ENCODE peak calls at places on chromosomes 4 and X, in four cellular contexts. One of them, this sample, is unnamed.

GRCh38 chr4:151204925-151205524 is 71.9 kb upstream of the PRSS48 start:
- DNase-seq in hepatocyte: peak
- DNase-seq in upper lobe of left lung: no peak
- DNase-seq in lower leg skin: no peak
- DNase-seq in this sample: no peak

GRCh38 chr4:45280121-45280520 is 553.8 kb upstream of the GNPDA2 start:
- DNase-seq in upper lobe of left lung: no peak
- DNase-seq in lower leg skin: no peak
- DNase-seq in hepatocyte: no peak
- DNase-seq in this sample: no peak

GRCh38 chrX:68719904-68720614 is 72.6 kb downstream of the STARD8 start:
- DNase-seq in upper lobe of left lung: peak
- DNase-seq in lower leg skin: no peak
- DNase-seq in hepatocyte: no peak
- DNase-seq in this sample: no peak

GRCh38 chr4:98518555-98519267 is 139.7 kb downstream of the TSPAN5 start:
- DNase-seq in upper lobe of left lung: no peak
- DNase-seq in hepatocyte: no peak
- DNase-seq in lower leg skin: no peak
- DNase-seq in this sample: peak

GRCh38 chr4:113300384-113301011 is 251.0 kb downstream of the ANK2 start:
- DNase-seq in lower leg skin: no peak
- DNase-seq in upper lobe of left lung: no peak
- DNase-seq in hepatocyte: peak
- DNase-seq in this sample: no peak

GRCh38 chr4:17480530-17480929 is 31.4 kb downstream of the QDPR start:
- DNase-seq in upper lobe of left lung: no peak
- DNase-seq in lower leg skin: no peak
- DNase-seq in hepatocyte: no peak
- DNase-seq in this sample: no peak

GRCh38 chr4:181108237-181108636 is 1135.0 kb upstream of the TENM3 start:
- DNase-seq in hepatocyte: no peak
- DNase-seq in upper lobe of left lung: no peak
- DNase-seq in lower leg skin: no peak
- DNase-seq in this sample: no peak

GRCh38 chr4:73499996-73500765 is 18.6 kb downstream of the AFM start:
- DNase-seq in hepatocyte: peak
- DNase-seq in lower leg skin: no peak
- DNase-seq in upper lobe of left lung: no peak
- DNase-seq in this sample: no peak

GRCh38 chr4:163548481-163549243 is 54.2 kb downstream of the TMA16 start:
- DNase-seq in lower leg skin: no peak
- DNase-seq in upper lobe of left lung: no peak
- DNase-seq in hepatocyte: peak
- DNase-seq in this sample: no peak

GRCh38 chrX:155086202-155086840 is 15.0 kb downstream of the BRCC3 start:
- DNase-seq in upper lobe of left lung: no peak
- DNase-seq in lower leg skin: no peak
- DNase-seq in hepatocyte: peak
- DNase-seq in this sample: no peak

GRCh38 chr4:10083331-10083769 is 33.2 kb downstream of the WDR1 start:
- DNase-seq in lower leg skin: no peak
- DNase-seq in hepatocyte: no peak
- DNase-seq in upper lobe of left lung: peak
- DNase-seq in this sample: peak

GRCh38 chrX:69109706-69110635 is 55.3 kb downstream of the PJA1 start:
- DNase-seq in hepatocyte: peak
- DNase-seq in upper lobe of left lung: no peak
- DNase-seq in lower leg skin: peak
- DNase-seq in this sample: no peak

GRCh38 chr4:35934370-35934981 is 309.8 kb downstream of the ARAP2 start:
- DNase-seq in lower leg skin: no peak
- DNase-seq in upper lobe of left lung: no peak
- DNase-seq in hepatocyte: peak
- DNase-seq in this sample: no peak

GRCh38 chr4:44651425-44651824 is at the start of gene YIPF7:
- DNase-seq in hepatocyte: no peak
- DNase-seq in upper lobe of left lung: no peak
- DNase-seq in lower leg skin: no peak
- DNase-seq in this sample: no peak

GRCh38 chr4:169657470-169658107 is 37.2 kb downstream of the CLCN3 start:
- DNase-seq in upper lobe of left lung: no peak
- DNase-seq in hepatocyte: peak
- DNase-seq in lower leg skin: no peak
- DNase-seq in this sample: no peak

GRCh38 chr4:73434311-73434710 is 1.7 kb upstream of the AFP start:
- DNase-seq in hepatocyte: no peak
- DNase-seq in upper lobe of left lung: no peak
- DNase-seq in lower leg skin: no peak
- DNase-seq in this sample: no peak

GRCh38 chr4:83043801-83044407 is 8.9 kb downstream of the COPS4 start:
- DNase-seq in upper lobe of left lung: no peak
- DNase-seq in lower leg skin: no peak
- DNase-seq in hepatocyte: no peak
- DNase-seq in this sample: no peak

GRCh38 chr4:5870701-5871100 is 22.2 kb downstream of the CRMP1 start:
- DNase-seq in upper lobe of left lung: no peak
- DNase-seq in hepatocyte: no peak
- DNase-seq in lower leg skin: no peak
- DNase-seq in this sample: no peak

GRCh38 chrX:37755073-37755472 is 24.8 kb upstream of the CYBB start:
- DNase-seq in lower leg skin: no peak
- DNase-seq in hepatocyte: no peak
- DNase-seq in upper lobe of left lung: no peak
- DNase-seq in this sample: no peak

GRCh38 chr4:66585767-66586166 is 915.5 kb upstream of the EPHA5 start:
- DNase-seq in upper lobe of left lung: no peak
- DNase-seq in hepatocyte: no peak
- DNase-seq in lower leg skin: no peak
- DNase-seq in this sample: no peak

GRCh38 chr4:6152879-6153705 is 47.3 kb downstream of the JAKMIP1 start:
- DNase-seq in hepatocyte: no peak
- DNase-seq in upper lobe of left lung: no peak
- DNase-seq in lower leg skin: no peak
- DNase-seq in this sample: no peak

GRCh38 chr4:108270466-108271450 is 102.0 kb upstream of the LEF1 start:
- DNase-seq in upper lobe of left lung: no peak
- DNase-seq in hepatocyte: no peak
- DNase-seq in lower leg skin: no peak
- DNase-seq in this sample: no peak

GRCh38 chrX:95762716-95763115 is 921.9 kb upstream of the DIAPH2 start:
- DNase-seq in lower leg skin: no peak
- DNase-seq in hepatocyte: peak
- DNase-seq in upper lobe of left lung: no peak
- DNase-seq in this sample: no peak

GRCh38 chrX:19893722-19894121 is 6.3 kb upstream of the SH3KBP1 start:
- DNase-seq in hepatocyte: no peak
- DNase-seq in upper lobe of left lung: no peak
- DNase-seq in lower leg skin: no peak
- DNase-seq in this sample: no peak

GRCh38 chr4:20259707-20260106 is 8.0 kb downstream of the SLIT2 start:
- DNase-seq in upper lobe of left lung: no peak
- DNase-seq in lower leg skin: no peak
- DNase-seq in hepatocyte: no peak
- DNase-seq in this sample: no peak

GRCh38 chrX:30489323-30489722 is 88.2 kb downstream of the TASL start:
- DNase-seq in lower leg skin: no peak
- DNase-seq in upper lobe of left lung: no peak
- DNase-seq in hepatocyte: no peak
- DNase-seq in this sample: no peak
- TF ChIP-seq CTCF in lower leg skin: no peak
- TF ChIP-seq CTCF in upper lobe of left lung: no peak
- TF ChIP-seq CTCF in hepatocyte: no peak
- TF ChIP-seq CTCF in this sample: no peak

DNA sequence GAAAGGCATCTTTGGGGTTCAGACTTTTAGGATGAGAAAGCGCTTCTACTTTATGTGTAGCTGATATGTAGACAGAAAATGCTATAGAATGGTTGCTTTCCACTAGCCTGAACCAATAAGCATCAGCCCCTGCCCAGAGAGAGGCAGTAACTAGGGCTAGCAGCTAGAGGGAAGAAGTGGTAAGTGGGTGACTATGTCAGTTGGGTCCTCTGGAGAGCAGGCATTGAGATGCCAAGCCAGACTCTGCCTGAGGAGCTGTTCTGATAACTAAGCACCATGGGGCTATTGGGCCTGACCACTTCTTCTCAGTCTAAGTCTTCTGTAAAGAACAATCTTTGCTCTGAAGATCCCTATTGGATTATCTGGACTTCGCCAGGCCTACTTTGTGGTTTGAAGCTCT is 146.1 kb downstream of the RBM46 start:
- DNase-seq in lower leg skin: no peak
- DNase-seq in upper lobe of left lung: no peak
- DNase-seq in hepatocyte: no peak
- DNase-seq in this sample: no peak
- TF ChIP-seq CTCF in lower leg skin: no peak
- TF ChIP-seq CTCF in upper lobe of left lung: no peak
- TF ChIP-seq CTCF in hepatocyte: no peak
- TF ChIP-seq CTCF in this sample: no peak

DNA sequence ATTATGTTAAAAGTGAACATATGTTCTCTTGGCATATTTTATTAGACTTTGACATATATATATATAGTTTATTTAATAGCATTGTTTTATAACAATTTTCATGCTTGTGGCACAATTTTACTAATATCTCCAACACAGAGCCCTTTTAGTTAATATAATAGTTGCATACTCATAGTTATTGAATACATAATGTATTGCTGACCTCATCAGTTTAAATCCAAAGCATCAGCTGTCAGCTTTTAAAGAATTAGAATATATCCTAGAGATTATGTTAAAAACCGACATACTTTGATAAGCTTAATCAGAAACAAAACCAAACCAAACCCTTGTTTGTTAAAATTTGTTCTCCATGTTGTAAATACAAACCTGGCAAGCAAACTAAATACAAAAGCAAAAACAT is 134.1 kb downstream of the SORBS2 start:
- DNase-seq in upper lobe of left lung: no peak
- DNase-seq in hepatocyte: no peak
- DNase-seq in lower leg skin: no peak
- DNase-seq in this sample: no peak
- TF ChIP-seq CTCF in upper lobe of left lung: no peak
- TF ChIP-seq CTCF in hepatocyte: no peak
- TF ChIP-seq CTCF in lower leg skin: no peak
- TF ChIP-seq CTCF in this sample: no peak

GRCh38 chr4:139584019-139584418 is 28.0 kb upstream of the SETD7 start:
- DNase-seq in lower leg skin: no peak
- DNase-seq in hepatocyte: no peak
- DNase-seq in upper lobe of left lung: no peak
- DNase-seq in this sample: no peak

GRCh38 chr4:139585468-139585867 is 29.4 kb upstream of the SETD7 start:
- DNase-seq in hepatocyte: no peak
- DNase-seq in upper lobe of left lung: no peak
- DNase-seq in lower leg skin: no peak
- DNase-seq in this sample: no peak

GRCh38 chr4:139584784-139585183 is 28.8 kb upstream of the SETD7 start:
- DNase-seq in lower leg skin: no peak
- DNase-seq in upper lobe of left lung: no peak
- DNase-seq in hepatocyte: no peak
- DNase-seq in this sample: no peak

GRCh38 chr4:139581096-139581495 is 25.1 kb upstream of the SETD7 start:
- DNase-seq in lower leg skin: no peak
- DNase-seq in upper lobe of left lung: no peak
- DNase-seq in hepatocyte: no peak
- DNase-seq in this sample: no peak

DNA sequence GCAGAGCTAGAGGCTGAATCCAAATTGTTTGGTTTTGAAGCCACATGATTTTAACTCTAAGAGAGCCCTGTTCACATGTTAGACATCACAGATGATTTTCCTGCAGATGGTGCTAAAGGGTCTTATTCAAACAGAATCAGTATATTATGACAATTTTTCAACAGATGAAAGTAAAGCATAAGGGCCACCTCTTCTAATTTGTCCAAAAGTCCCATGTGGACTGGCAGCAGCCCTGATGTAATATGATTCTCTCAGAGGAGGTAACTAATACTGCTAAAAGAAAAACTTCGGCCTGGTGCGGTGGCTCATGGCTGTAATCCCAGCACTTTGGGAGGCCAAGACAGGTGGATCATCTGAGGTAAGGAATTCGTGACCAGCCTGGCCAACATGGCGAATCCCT is 26.0 kb upstream of the SETD7 start:
- DNase-seq in upper lobe of left lung: no peak
- DNase-seq in lower leg skin: no peak
- DNase-seq in hepatocyte: no peak
- DNase-seq in this sample: no peak
- TF ChIP-seq CTCF in upper lobe of left lung: no peak
- TF ChIP-seq CTCF in lower leg skin: no peak
- TF ChIP-seq CTCF in hepatocyte: peak
- TF ChIP-seq CTCF in this sample: no peak

DNA sequence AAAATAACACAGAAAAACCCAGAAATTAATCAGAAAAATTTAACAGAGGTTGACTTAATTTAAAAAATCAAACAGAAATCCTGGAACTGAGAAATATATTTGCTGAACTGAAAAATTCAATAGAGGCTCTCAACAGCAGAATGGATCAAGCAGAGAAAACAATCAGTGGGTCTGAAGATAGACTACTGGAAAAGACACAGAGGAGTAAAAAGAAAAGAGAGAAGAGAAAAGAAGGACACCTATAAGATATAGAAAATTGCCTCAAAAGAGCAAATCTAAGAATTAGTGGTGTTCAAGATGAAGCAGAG is 55.1 kb downstream of the HAUS3 start:
- DNase-seq in upper lobe of left lung: no peak
- DNase-seq in hepatocyte: no peak
- DNase-seq in lower leg skin: no peak
- DNase-seq in this sample: no peak
- TF ChIP-seq CTCF in upper lobe of left lung: no peak
- TF ChIP-seq CTCF in hepatocyte: no peak
- TF ChIP-seq CTCF in lower leg skin: no peak
- TF ChIP-seq CTCF in this sample: no peak